ENCODE peak calls at places on chromosomes 1 and 21, in six cellular contexts. U, A, X, D, G and Y are unnamed samples.

GRCh38 chr1:54500030-54500389 is 48.0 kb upstream of the ACOT11 start:
- DNase-seq in G (peak; percentile 26), D (peak; percentile 47), U (no peak), X (no peak), A (peak; percentile 62), Y (no peak)

GRCh38 chr1:203404546-203404945 is 53.6 kb upstream of the FMOD start:
- DNase-seq in D (no peak), U (no peak), G (no peak), A (no peak), X (no peak), Y (no peak)

GRCh38 chr1:23634840-23635642 is 56.6 kb upstream of the RPL11 start:
- DNase-seq in U (peak; percentile 70), G (peak; percentile 23), D (peak; percentile 45), X (peak; percentile 63), A (peak; percentile 87), Y (peak; percentile 9)

GRCh38 chr1:209873067-209873810 is 45.5 kb downstream of the UTP25 start:
- DNase-seq in G (no peak), D (no peak), A (no peak), X (no peak), U (no peak), Y (no peak)

GRCh38 chr1:176692431-176692830 is 229.5 kb downstream of the PAPPA2 start:
- DNase-seq in G (no peak), U (no peak), X (no peak), D (no peak), A (no peak), Y (no peak)

GRCh38 chr1:154468480-154469240 is 33.4 kb upstream of the TDRD10 start:
- DNase-seq in G (no peak), X (no peak), U (no peak), D (no peak), A (no peak), Y (no peak)

GRCh38 chr21:38179504-38179900 is 77.3 kb upstream of the KCNJ15 start:
- DNase-seq in U (no peak), D (no peak), X (no peak), A (no peak), G (no peak), Y (no peak)

GRCh38 chr1:24779689-24780464 is 34.6 kb downstream of the CLIC4 start:
- DNase-seq in D (no peak), U (no peak), A (no peak), X (no peak), G (no peak), Y (peak; percentile 6)

GRCh38 chr1:10623391-10624145 is 148.8 kb downstream of the PEX14 start:
- DNase-seq in D (no peak), G (no peak), A (no peak), U (no peak), X (no peak), Y (no peak)

GRCh38 chr1:26097696-26098095 is 13.9 kb upstream of the PDIK1L start:
- DNase-seq in D (no peak), X (no peak), A (no peak), U (no peak), G (no peak), Y (no peak)

GRCh38 chr1:20211511-20211931 is 25.2 kb upstream of the PLA2G2C start:
- DNase-seq in X (no peak), G (no peak), U (no peak), D (peak; percentile 62), A (no peak), Y (no peak)

GRCh38 chr1:64112281-64112680 is 91.1 kb upstream of the UBE2U start:
- DNase-seq in D (no peak), X (no peak), G (no peak), A (peak; percentile 3), U (no peak), Y (no peak)

GRCh38 chr1:234040446-234041317 is 136.2 kb downstream of the SLC35F3 start:
- DNase-seq in A (no peak), G (no peak), X (no peak), U (no peak), D (no peak), Y (no peak)

GRCh38 chr1:178143730-178144343 is 49.9 kb downstream of the RASAL2 start:
- DNase-seq in A (no peak), D (no peak), G (no peak), U (peak; percentile 16), X (no peak), Y (no peak)

GRCh38 chr1:76942549-76942948 is 75.3 kb downstream of the ST6GALNAC5 start:
- DNase-seq in U (no peak), A (no peak), D (no peak), G (no peak), X (no peak), Y (no peak)

GRCh38 chr1:117535776-117536175 is 70.1 kb upstream of the TENT5C start:
- DNase-seq in A (no peak), D (no peak), U (no peak), G (no peak), X (no peak), Y (no peak)

GRCh38 chr1:201348211-201348566 is 29.3 kb downstream of the TNNT2 start:
- DNase-seq in A (peak; percentile 92), G (peak; percentile 1), X (peak; percentile 33), U (peak; percentile 49), D (peak; percentile 41), Y (no peak)

GRCh38 chr1:212605441-212605976 is 3.1 kb upstream of the ATF3 start:
- DNase-seq in D (no peak), X (no peak), U (no peak), A (no peak), G (no peak), Y (no peak)